ENCODE peak calls at places on chromosomes 2 and 18, in nine cellular contexts. H, N, E, P, W, S, D, Q and F are unnamed samples.

GRCh38 chr2:119438128-119438656 is 6.5 kb downstream of the TMEM37 start:
- DNase-seq in H (no peak), N (no peak), E (no peak), P (no peak), W (no peak), S (no peak), D (no peak), Q (no peak), F (no peak)

GRCh38 chr18:33757037-33757436 is 179.0 kb downstream of the ASXL3 start:
- DNase-seq in H (no peak), N (no peak), E (no peak), P (no peak), W (no peak), S (no peak), D (no peak), Q (no peak), F (peak; percentile 55)

GRCh38 chr18:74197705-74198341 is 49.5 kb downstream of the TIMM21 start:
- DNase-seq in H (no peak), N (no peak), E (peak; percentile 47), P (no peak), W (peak; percentile 77), S (no peak), D (peak; percentile 24), Q (peak; percentile 73), F (no peak)

GRCh38 chr2:166074011-166074410 is 53.8 kb downstream of the SCN1A start:
- DNase-seq in H (no peak), N (no peak), E (no peak), P (no peak), W (no peak), S (no peak), D (no peak), Q (no peak), F (no peak)

GRCh38 chr18:23099621-23100020 is 35.7 kb upstream of the CABLES1 start:
- DNase-seq in H (no peak), N (no peak), E (peak; percentile 69), P (peak; percentile 26), W (peak; percentile 84), S (no peak), D (no peak), Q (peak; percentile 82), F (no peak)

GRCh38 chr2:14324308-14324707 is 308.2 kb upstream of the LRATD1 start:
- DNase-seq in H (no peak), N (no peak), E (no peak), P (no peak), W (no peak), S (no peak), D (no peak), Q (no peak), F (no peak)

GRCh38 chr2:169647496-169647895 is 46.7 kb downstream of the CFAP210 start:
- DNase-seq in H (no peak), N (no peak), E (no peak), P (no peak), W (no peak), S (no peak), D (no peak), Q (no peak), F (no peak)

GRCh38 chr18:52370841-52371240 is 30.8 kb downstream of the DCC start:
- DNase-seq in H (no peak), N (no peak), E (no peak), P (no peak), W (no peak), S (no peak), D (no peak), Q (no peak), F (no peak)

GRCh38 chr2:202911203-202911512 is 315 bp downstream of the WDR12 start:
- DNase-seq in H (no peak), N (no peak), E (no peak), P (no peak), W (no peak), S (no peak), D (no peak), Q (no peak), F (no peak)

GRCh38 chr2:133837441-133838090 is 269.3 kb upstream of the NCKAP5 start:
- DNase-seq in H (no peak), N (no peak), E (no peak), P (no peak), W (no peak), S (no peak), D (no peak), Q (no peak), F (peak; percentile 91)

GRCh38 chr2:29627366-29627765 is 294.0 kb downstream of the ALK start:
- DNase-seq in H (no peak), N (peak; percentile 56), E (no peak), P (no peak), W (no peak), S (no peak), D (peak; percentile 33), Q (no peak), F (peak; percentile 91)

GRCh38 chr2:222033541-222033940 is 265.3 kb downstream of the PAX3 start:
- DNase-seq in H (no peak), N (no peak), E (no peak), P (no peak), W (no peak), S (no peak), D (no peak), Q (no peak), F (no peak)

GRCh38 chr2:42835577-42836371 is 43.4 kb upstream of the HAAO start:
- DNase-seq in H (no peak), N (peak; percentile 99), E (peak; percentile 38), P (no peak), W (peak; percentile 44), S (peak; percentile 74), D (no peak), Q (no peak), F (peak; percentile 98)

GRCh38 chr2:217339753-217340152 is 479.9 kb upstream of the TNP1 start:
- DNase-seq in H (no peak), N (no peak), E (no peak), P (no peak), W (no peak), S (no peak), D (no peak), Q (no peak), F (no peak)

GRCh38 chr2:147086715-147087114 is 758.1 kb upstream of the ACVR2A start:
- DNase-seq in H (no peak), N (no peak), E (no peak), P (no peak), W (no peak), S (no peak), D (no peak), Q (no peak), F (no peak)

GRCh38 chr2:238897122-238897880 is 49.4 kb downstream of the TWIST2 start:
- DNase-seq in H (no peak), N (no peak), E (no peak), P (no peak), W (no peak), S (no peak), D (no peak), Q (no peak), F (no peak)
- H3K4me1 ChIP-seq in H (peaks cover 26% of the 10 kb centered on the region), N (no peaks in the 10 kb centered on the region), E (peaks cover 43% of the 10 kb centered on the region), P (peaks cover 7% of the 10 kb centered on the region), W (peaks cover 2% of the 10 kb centered on the region), S (peaks cover 30% of the 10 kb centered on the region), D (no peaks in the 10 kb centered on the region), Q (no peaks in the 10 kb centered on the region), F (peaks cover 34% of the 10 kb centered on the region)

DNA sequence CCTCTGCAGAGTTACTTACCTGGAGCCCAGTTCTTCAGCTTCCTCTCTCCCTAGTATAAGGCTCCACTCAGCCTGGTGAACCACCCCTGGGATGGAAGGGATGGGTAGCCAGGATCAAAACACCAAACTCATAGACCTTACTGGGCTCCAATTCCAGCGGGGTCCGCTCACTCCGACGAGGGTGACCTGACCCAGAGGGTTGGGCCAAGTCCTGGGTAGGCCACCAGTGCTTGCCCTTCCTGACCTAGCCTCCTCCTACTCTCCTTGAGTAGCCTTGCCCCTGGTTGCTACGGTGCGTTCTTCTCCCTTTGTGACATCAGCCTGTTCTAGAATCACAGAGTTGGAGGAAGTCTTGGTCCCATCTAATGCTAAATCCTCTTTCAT is 513 bp upstream of the STAT4 start:
- DNase-seq in H (no peak), N (no peak), E (no peak), P (no peak), W (no peak), S (no peak), D (no peak), Q (no peak), F (no peak)
- H3K4me3 ChIP-seq in H (peak overlapping the region; percentile 47), N (no peak overlapping the region), E (peak overlapping the region; percentile 41), P (peak overlapping the region; percentile 28), W (no peak overlapping the region), S (no peak overlapping the region), D (peak overlapping the region; percentile 79), Q (peak overlapping the region; percentile 68), F (no peak overlapping the region)

GRCh38 chr2:207135340-207135739 is 30.4 kb downstream of the KLF7 start:
- DNase-seq in H (no peak), N (peak; percentile 46), E (no peak), P (no peak), W (no peak), S (no peak), D (no peak), Q (no peak), F (peak; percentile 56)

GRCh38 chr2:207131634-207132418 is 33.9 kb downstream of the KLF7 start:
- DNase-seq in H (no peak), N (peak; percentile 33), E (no peak), P (no peak), W (no peak), S (no peak), D (no peak), Q (no peak), F (no peak)

GRCh38 chr2:207133862-207134519 is 31.8 kb downstream of the KLF7 start:
- DNase-seq in H (peak; percentile 16), N (peak; percentile 96), E (peak; percentile 51), P (peak; percentile 31), W (peak; percentile 76), S (peak; percentile 90), D (peak; percentile 55), Q (peak; percentile 78), F (peak; percentile 89)

GRCh38 chr2:207130958-207131521 is 34.7 kb downstream of the KLF7 start:
- DNase-seq in H (no peak), N (no peak), E (no peak), P (no peak), W (no peak), S (no peak), D (no peak), Q (no peak), F (no peak)

DNA sequence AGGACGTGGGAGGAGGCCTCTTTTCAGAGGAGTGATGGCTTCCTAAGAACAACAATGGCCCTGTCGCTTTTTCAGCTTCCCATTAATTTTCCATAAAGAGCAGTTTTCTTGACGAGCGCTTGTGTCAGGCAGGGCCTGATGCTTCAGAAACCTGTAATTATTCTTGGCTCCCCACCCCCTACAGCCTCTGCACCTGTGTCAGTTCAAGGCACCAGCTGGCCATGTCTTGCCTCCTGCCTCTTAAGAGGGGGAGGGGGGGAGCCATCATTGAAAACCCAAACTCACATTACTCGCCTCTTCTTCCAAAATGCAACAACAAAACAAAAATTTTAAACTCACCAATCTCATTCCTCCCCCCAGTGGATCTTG is 32.3 kb downstream of the KLF7 start:
- DNase-seq in H (peak; percentile 22), N (no peak), E (no peak), P (no peak), W (no peak), S (peak; percentile 43), D (peak; percentile 28), Q (no peak), F (no peak)
- H3K4me1 ChIP-seq in H (peaks cover 34% of the 10 kb centered on the region), N (peaks cover 14% of the 10 kb centered on the region), E (peaks cover 58% of the 10 kb centered on the region), P (peaks cover 3% of the 10 kb centered on the region), W (peaks cover 22% of the 10 kb centered on the region), S (peaks cover 22% of the 10 kb centered on the region), D (peaks cover 35% of the 10 kb centered on the region), Q (peaks cover 90% of the 10 kb centered on the region), F (peaks cover 42% of the 10 kb centered on the region)

DNA sequence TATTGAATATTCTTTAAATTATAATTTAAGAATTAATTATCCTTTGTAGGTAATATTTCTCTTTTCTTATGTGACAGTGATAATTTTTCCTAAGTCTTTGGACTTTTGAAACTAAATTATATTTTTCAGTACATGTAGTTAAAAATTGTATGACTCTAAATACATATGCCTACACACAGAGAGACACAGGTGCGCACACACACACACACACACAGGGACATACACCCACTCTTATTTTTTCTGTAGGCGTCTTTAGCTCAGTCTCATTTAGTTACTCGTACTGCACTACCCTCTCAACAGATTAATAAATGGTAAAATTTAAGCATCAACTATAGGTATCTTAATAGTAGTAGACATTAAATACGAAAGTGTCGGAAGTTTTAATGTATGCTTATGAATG is 56.1 kb downstream of the ZNF236 start:
- DNase-seq in H (no peak), N (no peak), E (no peak), P (no peak), W (no peak), S (no peak), D (no peak), Q (no peak), F (no peak)
- H3K4me3 ChIP-seq in H (no peak overlapping the region), N (no peak overlapping the region), E (no peak overlapping the region), P (no peak overlapping the region), W (no peak overlapping the region), S (no peak overlapping the region), D (no peak overlapping the region), Q (no peak overlapping the region), F (no peak overlapping the region)